ENCODE peak calls at places on chromosomes 11 and 22, in six cellular contexts. M is GM23338, I is WTC11, A is GM12878, Z is HepG2, R is K562. O is an unnamed sample.
A peak's percentile ranks its signal among the peaks of the same experiment; 100 is the strongest.

GRCh38 chr11:69828971-69829344 is 9.7 kb upstream of the FGF3 start:
- DNase-seq in I (no peak), M (no peak), R (no peak), Z (no peak), A (no peak), O (no peak)

GRCh38 chr11:112206071-112206470 is 20.2 kb upstream of the PTS start:
- DNase-seq in R (no peak), Z (no peak), A (no peak), M (no peak), I (no peak), O (no peak)

GRCh38 chr11:18704698-18705097 is 6.1 kb downstream of the TMEM86A start:
- DNase-seq in M (no peak), R (no peak), I (no peak), Z (no peak), A (no peak), O (no peak)

GRCh38 chr11:71186861-71187260 is 65.5 kb downstream of the SHANK2 start:
- DNase-seq in I (no peak), R (no peak), M (no peak), Z (no peak), A (no peak), O (no peak)

GRCh38 chr11:114081641-114082414 is 22.3 kb downstream of the ZBTB16 start:
- DNase-seq in A (no peak), M (no peak), R (no peak), I (no peak), Z (no peak), O (no peak)

GRCh38 chr11:64202992-64203391 is 3.5 kb upstream of the FERMT3 start:
- DNase-seq in M (no peak), R (no peak), A (no peak), I (no peak), Z (no peak), O (no peak)

GRCh38 chr11:47220401-47220821 is 5.6 kb downstream of the DDB2 start:
- DNase-seq in Z (peak; percentile 25), M (no peak), I (no peak), A (no peak), R (peak; percentile 2), O (no peak)

GRCh38 chr22:43829904-43830851 is 18.1 kb upstream of the EFCAB6 start:
- DNase-seq in A (no peak), R (no peak), I (no peak), Z (no peak), M (no peak), O (no peak)

GRCh38 chr11:13354335-13354734 is 76.7 kb downstream of the BMAL1 start:
- DNase-seq in R (peak; percentile 19), A (no peak), I (peak; percentile 40), Z (no peak), M (peak; percentile 76), O (no peak)

GRCh38 chr11:109267293-109268095 is 154.5 kb upstream of the C11orf87 start:
- DNase-seq in R (no peak), A (no peak), M (no peak), Z (no peak), I (no peak), O (no peak)

GRCh38 chr11:14029415-14029814 is 66.9 kb downstream of the SPON1 start:
- DNase-seq in R (no peak), Z (no peak), I (peak; percentile 42), M (peak; percentile 83), A (no peak), O (no peak)

GRCh38 chr11:115301029-115301428 is 203.2 kb downstream of the CADM1 start:
- DNase-seq in A (no peak), R (no peak), M (no peak), Z (no peak), I (no peak), O (no peak)

GRCh38 chr11:121929581-121929980 is 186.4 kb downstream of the BLID start:
- DNase-seq in M (peak; percentile 65), I (peak; percentile 12), A (no peak), Z (peak; percentile 35), R (no peak), O (no peak)

GRCh38 chr22:25365491-25366261 is 146.2 kb downstream of the CRYBB2 start:
- DNase-seq in Z (no peak), R (no peak), A (no peak), M (no peak), I (no peak), O (no peak)

GRCh38 chr22:44312766-44313165 is at the start of gene SHISAL1:
- DNase-seq in I (no peak), Z (no peak), A (no peak), R (no peak), M (no peak), O (no peak)

GRCh38 chr22:41302016-41302767 is 867 bp downstream of the ZC3H7B start:
- DNase-seq in R (peak; percentile 61), A (no peak), M (peak; percentile 64), I (peak; percentile 45), Z (no peak), O (no peak)

GRCh38 chr11:35367491-35367890 is 51.9 kb downstream of the SLC1A2 start:
- DNase-seq in A (no peak), I (no peak), Z (no peak), M (no peak), R (no peak), O (no peak)

GRCh38 chr11:45583981-45584380 is 81.4 kb downstream of the CHST1 start:
- DNase-seq in Z (no peak), A (no peak), R (no peak), M (no peak), I (no peak), O (no peak)

GRCh38 chr22:35754761-35755160 is 37.1 kb downstream of the APOL5 start:
- DNase-seq in I (no peak), R (no peak), M (no peak), Z (no peak), A (no peak), O (no peak)

GRCh38 chr11:134657631-134658030 is 245.6 kb upstream of the B3GAT1 start:
- DNase-seq in Z (no peak), M (no peak), A (no peak), I (no peak), R (no peak), O (no peak)

GRCh38 chr11:45304111-45304991 is 18.2 kb upstream of the SYT13 start:
- DNase-seq in M (no peak), A (no peak), I (no peak), Z (no peak), R (no peak), O (no peak)

GRCh38 chr11:95883381-95883780 is 40.5 kb downstream of the MTMR2 start:
- DNase-seq in I (no peak), R (no peak), M (no peak), A (no peak), Z (no peak), O (no peak)
- TF ChIP-seq CREB1 in I (no peak), R (no peak), M (no peak), A (no peak), Z (no peak), O (no peak)

GRCh38 chr22:32850157-32850556 is 48.7 kb downstream of the TIMP3 start:
- DNase-seq in A (no peak), M (no peak), R (no peak), Z (no peak), I (no peak), O (no peak)

GRCh38 chr22:32853662-32854061 is 52.2 kb downstream of the TIMP3 start:
- DNase-seq in M (no peak), R (no peak), Z (no peak), A (no peak), I (no peak), O (no peak)

GRCh38 chr22:32854351-32854804 is 52.9 kb downstream of the TIMP3 start:
- DNase-seq in M (no peak), I (no peak), Z (no peak), A (no peak), R (no peak), O (no peak)

GRCh38 chr22:32850591-32851517 is 49.3 kb downstream of the TIMP3 start:
- DNase-seq in I (no peak), M (no peak), A (no peak), Z (no peak), R (no peak), O (no peak)

GRCh38 chr22:32852346-32853251 is 51.1 kb downstream of the TIMP3 start:
- DNase-seq in A (no peak), Z (no peak), M (no peak), R (no peak), I (no peak), O (no peak)
- TF ChIP-seq CREB1 in A (no peak), Z (no peak), M (no peak), R (no peak), I (no peak), O (no peak)

DNA sequence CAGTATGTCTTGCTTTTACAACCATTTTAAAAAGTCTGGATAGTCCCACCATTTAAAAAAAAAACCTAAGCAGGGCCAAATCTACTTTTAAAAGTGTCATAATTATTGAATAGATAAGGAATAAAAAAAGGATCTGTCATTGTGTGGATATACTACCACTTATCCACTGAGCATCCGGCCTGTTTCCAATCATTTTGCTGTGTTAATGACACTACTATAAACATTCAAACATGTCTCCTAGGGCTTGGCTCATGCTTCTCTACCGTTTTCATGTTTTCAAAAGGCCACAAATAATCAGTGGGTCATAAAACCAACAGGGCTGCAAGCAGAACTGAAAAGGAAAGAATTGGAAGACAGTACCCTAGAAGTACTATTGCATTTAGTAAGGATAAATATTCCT is 12.5 kb upstream of the C22orf39 start:
- DNase-seq in I (no peak), M (no peak), Z (no peak), A (no peak), R (no peak), O (no peak)
- TF ChIP-seq CREB1 in I (no peak), M (no peak), Z (no peak), A (no peak), R (no peak), O (no peak)

GRCh38 chr11:66844496-66845142 is 1.4 kb downstream of the RCE1 start:
- DNase-seq in A (no peak), I (no peak), M (no peak), R (no peak), Z (no peak), O (no peak)

GRCh38 chr11:66845143-66845875 is 2.1 kb downstream of the RCE1 start:
- DNase-seq in Z (no peak), R (no peak), M (no peak), A (no peak), I (no peak), O (no peak)

GRCh38 chr11:66842896-66843775 is at the start of gene RCE1:
- DNase-seq in A (peak; percentile 37), M (peak; percentile 91), I (peak; percentile 86), R (peak; percentile 93), Z (peak; percentile 71), O (peak; percentile 96)

GRCh38 chr11:66842501-66842895 is 743 bp upstream of the RCE1 start:
- DNase-seq in A (no peak), Z (no peak), I (no peak), R (no peak), M (no peak), O (no peak)

DNA sequence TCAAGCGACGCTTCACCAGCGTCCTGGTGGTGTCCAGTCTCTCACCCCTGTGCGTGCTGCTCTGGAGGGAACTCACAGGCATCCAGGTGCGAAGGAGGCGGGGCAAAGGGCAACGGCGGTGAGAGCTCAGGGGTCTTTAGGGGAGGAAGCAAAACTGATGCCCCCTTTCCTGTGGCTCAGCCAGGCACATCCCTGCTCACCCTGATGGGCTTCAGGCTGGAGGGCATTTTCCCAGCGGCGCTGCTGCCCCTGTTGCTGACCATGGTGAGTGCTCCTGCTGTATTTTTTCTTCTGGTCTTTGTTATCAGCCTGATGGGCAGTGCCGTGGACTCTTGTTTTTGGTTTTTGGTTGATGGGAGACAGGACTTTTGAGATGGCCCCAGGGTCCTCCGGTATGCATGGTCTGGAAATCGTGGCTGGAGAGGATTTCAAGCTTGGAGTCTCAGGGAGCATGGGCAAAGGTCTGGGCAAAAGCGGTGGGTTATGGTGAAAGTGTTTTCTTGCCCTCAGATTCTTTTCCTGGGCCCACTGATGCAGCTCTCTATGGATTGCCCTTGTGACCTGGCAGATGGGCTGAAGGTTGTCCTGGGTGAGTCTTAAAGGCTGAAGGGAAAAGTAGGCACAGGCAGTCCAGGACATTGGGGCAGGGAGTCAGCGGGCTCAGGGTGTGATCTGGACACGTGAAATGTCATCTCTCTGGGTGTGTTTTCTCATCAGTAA is 695 bp downstream of the RCE1 start:
- DNase-seq in R (no peak), M (no peak), I (no peak), A (no peak), Z (peak; percentile 14), O (no peak)
- TF ChIP-seq CREB1 in R (no peak), M (no peak), I (no peak), A (no peak), Z (no peak), O (no peak)

O was measured in H1.